ENCODE peak calls at places on chromosomes 13 and 19, in four cellular contexts. J is epithelial cell of esophagus; E is ascending aorta; H is CD4-positive, alpha-beta T cell. O is an unnamed sample.

GRCh38 chr13:92843549-92843948 is 383.1 kb upstream of the GPC6 start:
- DNase-seq in J (peak), E (no peak), H (no peak), O (no peak)

GRCh38 chr19:47239610-47240296 is 8.8 kb upstream of the BBC3 start:
- DNase-seq in E (peak), H (peak), J (peak), O (peak)

GRCh38 chr19:48170817-48171347 is 402 bp downstream of the ZSWIM9 start:
- DNase-seq in J (no peak), H (no peak), E (no peak), O (no peak)

GRCh38 chr19:33208371-33208770 is 14.2 kb downstream of the LRP3 start:
- DNase-seq in H (no peak), J (no peak), E (no peak), O (no peak)

GRCh38 chr13:94280357-94280756 is 199.1 kb downstream of the DCT start:
- DNase-seq in J (no peak), H (no peak), E (no peak), O (no peak)

GRCh38 chr19:51172223-51172622 is 30.1 kb downstream of the SIGLEC7 start:
- DNase-seq in E (no peak), J (no peak), H (no peak), O (no peak)

GRCh38 chr13:91347996-91348905 is 764 bp downstream of the MIR17HG start:
- DNase-seq in H (peak), J (peak), E (peak), O (peak)

GRCh38 chr13:83121904-83122303 is 760.4 kb downstream of the SLITRK1 start:
- DNase-seq in E (no peak), J (no peak), H (no peak), O (no peak)

GRCh38 chr13:27953671-27954405 is 15.3 kb downstream of the CDX2 start:
- DNase-seq in J (peak), E (peak), H (peak), O (peak)

GRCh38 chr13:98207411-98207810 is 30.3 kb upstream of the RNF113B start:
- DNase-seq in E (no peak), H (no peak), J (peak), O (no peak)

GRCh38 chr13:111955412-111955769 is 111.6 kb upstream of the SOX1 start:
- DNase-seq in J (no peak), H (no peak), E (no peak), O (no peak)

GRCh38 chr13:111559612-111560423 is 239.4 kb downstream of the TEX29 start:
- DNase-seq in E (peak), H (no peak), J (no peak), O (no peak)

GRCh38 chr19:6551091-6551490 is 20.3 kb downstream of the TNFSF9 start:
- DNase-seq in H (no peak), E (no peak), J (no peak), O (no peak)

DNA sequence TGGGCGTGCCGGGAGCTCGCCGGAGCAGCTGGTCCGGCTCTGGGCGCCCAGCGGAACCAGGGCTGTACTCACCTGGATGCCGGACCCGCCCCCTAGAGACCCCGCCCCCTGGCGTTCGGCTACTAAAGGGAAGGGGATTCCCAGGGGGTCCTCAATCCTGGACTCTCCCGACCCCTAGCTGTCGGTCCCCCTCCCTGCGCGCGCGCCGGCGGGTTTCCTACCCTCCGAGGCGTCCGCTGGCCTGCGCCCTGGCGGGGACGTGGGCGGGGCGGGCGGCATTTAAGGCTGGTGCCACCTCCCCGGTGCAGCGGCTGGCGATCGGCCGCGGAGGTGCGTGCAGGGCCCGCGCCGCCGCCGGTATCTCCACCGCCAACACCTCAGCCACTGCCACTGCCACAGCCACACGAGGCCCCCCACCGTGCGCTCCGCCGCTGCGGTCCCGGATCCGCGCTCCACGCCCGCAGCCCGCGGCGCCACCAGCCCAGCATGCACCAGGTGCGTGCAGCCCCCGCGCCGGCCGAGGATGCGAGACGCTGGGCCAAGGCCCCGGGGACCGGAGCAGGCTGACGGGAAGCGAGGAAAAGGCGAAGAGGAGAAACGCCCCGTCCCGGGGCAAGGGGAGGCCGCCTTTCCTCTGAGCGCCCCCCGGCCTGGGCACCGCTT is at the start of gene ATP12A:
- DNase-seq in E (no peak), J (peak), H (peak), O (peak)
- TF ChIP-seq CTCF in E (no peak), J (no peak), H (no peak), O (peak)

GRCh38 chr13:87678353-87678752 is 7.2 kb downstream of the SLITRK5 start:
- DNase-seq in J (no peak), E (no peak), H (no peak), O (no peak)

GRCh38 chr13:87677043-87677333 is 5.8 kb downstream of the SLITRK5 start:
- DNase-seq in H (no peak), E (no peak), J (no peak), O (no peak)

GRCh38 chr13:87676254-87677042 is 5.3 kb downstream of the SLITRK5 start:
- DNase-seq in H (no peak), E (no peak), J (no peak), O (peak)

GRCh38 chr13:87677334-87678234 is 6.4 kb downstream of the SLITRK5 start:
- DNase-seq in J (no peak), E (no peak), H (no peak), O (peak)

GRCh38 chr13:87680298-87680697 is 9.1 kb downstream of the SLITRK5 start:
- DNase-seq in E (no peak), H (no peak), J (peak), O (peak)
- TF ChIP-seq CTCF in E (no peak), H (no peak), J (peak), O (no peak)

DNA sequence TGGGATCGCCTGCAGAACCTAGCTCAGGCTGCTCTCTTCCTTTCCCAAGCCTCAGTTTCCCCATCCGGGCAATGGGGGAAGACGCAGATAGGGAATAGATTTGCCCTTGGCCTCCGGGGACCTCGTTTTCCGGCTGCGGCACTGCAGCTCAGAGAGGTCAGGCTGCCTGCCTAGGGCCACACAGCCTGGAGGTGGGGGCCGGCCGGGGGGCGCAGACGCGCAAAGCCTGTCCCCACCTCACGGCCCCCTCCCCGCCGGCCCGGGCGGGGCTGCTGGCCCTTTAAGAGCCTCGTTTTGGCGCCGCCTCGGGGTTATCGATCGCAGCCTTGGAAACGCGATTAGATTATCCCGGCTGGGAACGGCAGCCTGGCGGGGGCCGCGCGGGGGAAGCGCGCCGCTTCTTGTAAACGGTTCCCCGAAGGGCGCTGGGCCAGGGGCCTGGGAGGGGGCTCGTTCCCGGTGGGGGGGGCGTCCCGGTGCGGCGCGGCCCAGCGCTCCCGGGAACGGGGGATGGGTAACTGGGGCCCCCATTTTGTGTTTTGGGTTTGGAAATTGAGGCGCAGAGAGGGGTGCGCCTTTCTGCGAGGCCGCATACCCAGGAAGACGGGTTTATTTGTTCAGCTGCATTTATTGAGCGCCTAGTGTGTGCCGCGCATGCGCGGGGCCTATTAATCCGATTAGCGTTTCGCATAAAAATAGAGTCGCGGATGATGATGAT is 23.4 kb upstream of the TCF3 start:
- DNase-seq in J (no peak), H (no peak), E (no peak), O (no peak)
- TF ChIP-seq CTCF in J (no peak), H (no peak), E (no peak), O (no peak)

DNA sequence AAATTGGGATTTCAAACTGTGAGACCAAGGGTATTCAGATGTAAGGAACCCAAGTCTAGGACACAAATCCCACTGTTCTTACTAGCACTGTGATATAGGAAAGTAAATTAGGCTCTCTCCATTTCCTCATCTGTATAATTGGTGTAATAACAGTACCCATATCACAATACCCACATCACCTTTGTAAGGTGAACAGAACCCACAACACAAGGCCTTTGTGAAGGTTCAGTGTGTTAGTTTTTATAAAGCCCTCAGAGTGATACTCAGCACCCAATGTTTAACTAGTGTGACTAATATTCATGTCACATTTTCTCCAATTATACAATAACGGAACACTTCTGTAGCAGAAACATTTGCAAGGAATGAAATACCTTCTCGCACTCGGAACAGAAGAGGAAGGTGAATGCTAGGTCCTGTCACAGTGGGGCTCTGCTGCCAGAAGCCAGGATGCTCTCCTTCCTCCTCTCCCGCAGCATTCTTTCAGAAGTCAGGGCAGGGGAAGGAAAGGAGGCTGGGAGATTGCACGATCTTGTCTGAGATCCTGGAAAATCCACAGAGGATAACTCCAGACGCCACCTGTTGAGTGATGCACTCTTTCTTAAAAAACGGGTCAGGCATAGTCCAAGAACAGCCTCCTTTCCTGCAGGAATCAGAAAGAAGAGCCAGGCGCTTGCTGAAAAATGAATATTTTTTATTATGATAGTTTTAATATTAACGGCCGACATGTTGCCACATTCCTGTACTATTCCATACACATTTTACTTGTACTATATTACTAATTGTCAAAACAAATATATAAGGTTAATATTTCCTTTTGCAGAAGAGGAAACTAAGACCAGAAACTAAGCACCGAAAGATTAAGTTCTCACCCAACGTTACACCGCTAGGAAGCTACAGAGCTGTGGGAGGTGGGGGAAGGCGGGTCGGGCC is 762 bp downstream of the ZNF45 start:
- DNase-seq in J (peak), E (no peak), H (no peak), O (peak)
- TF ChIP-seq CTCF in J (no peak), E (no peak), H (no peak), O (no peak)

GRCh38 chr13:72808917-72809500 is 27.1 kb downstream of the PIBF1 start:
- DNase-seq in J (peak), E (no peak), H (no peak), O (no peak)
- TF ChIP-seq CTCF in J (no peak), E (peak), H (peak), O (peak)

GRCh38 chr13:47598340-47598911 is 402.6 kb downstream of the SUCLA2 start:
- DNase-seq in H (no peak), E (no peak), J (peak), O (no peak)
- TF ChIP-seq CTCF in H (no peak), E (no peak), J (peak), O (peak)

GRCh38 chr13:33867472-33867871 is 49.5 kb downstream of the RFC3 start:
- DNase-seq in J (no peak), E (no peak), H (no peak), O (no peak)
- TF ChIP-seq CTCF in J (no peak), E (no peak), H (no peak), O (no peak)

GRCh38 chr19:8113017-8113416 is 36.4 kb downstream of the FBN3 start:
- DNase-seq in E (no peak), J (peak), H (no peak), O (no peak)

GRCh38 chr19:8115805-8116396 is 33.5 kb downstream of the FBN3 start:
- DNase-seq in H (no peak), J (no peak), E (no peak), O (no peak)

GRCh38 chr19:8120636-8121480 is 28.5 kb downstream of the FBN3 start:
- DNase-seq in E (no peak), J (no peak), H (no peak), O (no peak)

GRCh38 chr19:8117991-8118390 is 31.4 kb downstream of the FBN3 start:
- DNase-seq in E (no peak), J (no peak), H (no peak), O (no peak)

GRCh38 chr19:8116437-8117293 is 32.7 kb downstream of the FBN3 start:
- DNase-seq in H (no peak), E (no peak), J (no peak), O (no peak)
- TF ChIP-seq CTCF in H (no peak), E (no peak), J (no peak), O (no peak)

O was measured in endothelial cell.